ENCODE peak calls at places on chromosome 17, in six cellular contexts. One of them, this sample, is unnamed.

GRCh38 chr17:63189082-63189481 is 223.0 kb downstream of the TANC2 start:
- DNase-seq in fibroblast of lung: peak
- DNase-seq in progenitor cell of endocrine pancreas: no peak
- DNase-seq in heart left ventricle: no peak
- DNase-seq in CD4-positive, alpha-beta T cell: no peak
- DNase-seq in ovary: no peak
- DNase-seq in this sample: no peak

GRCh38 chr17:36593651-36594316 is 2.1 kb downstream of the DHRS11 start:
- DNase-seq in fibroblast of lung: no peak
- DNase-seq in progenitor cell of endocrine pancreas: no peak
- DNase-seq in heart left ventricle: no peak
- DNase-seq in CD4-positive, alpha-beta T cell: no peak
- DNase-seq in ovary: no peak
- DNase-seq in this sample: no peak

GRCh38 chr17:17689312-17689711 is 8.1 kb downstream of the RAI1 start:
- DNase-seq in fibroblast of lung: no peak
- DNase-seq in progenitor cell of endocrine pancreas: no peak
- DNase-seq in heart left ventricle: no peak
- DNase-seq in CD4-positive, alpha-beta T cell: no peak
- DNase-seq in ovary: no peak
- DNase-seq in this sample: no peak

GRCh38 chr17:68381076-68381900 is 76.0 kb downstream of the WIPI1 start:
- DNase-seq in fibroblast of lung: peak
- DNase-seq in progenitor cell of endocrine pancreas: no peak
- DNase-seq in heart left ventricle: no peak
- DNase-seq in CD4-positive, alpha-beta T cell: no peak
- DNase-seq in ovary: no peak
- DNase-seq in this sample: no peak

GRCh38 chr17:8121531-8122390 is 2.1 kb downstream of the HES7 start:
- DNase-seq in fibroblast of lung: peak
- DNase-seq in progenitor cell of endocrine pancreas: peak
- DNase-seq in heart left ventricle: peak
- DNase-seq in CD4-positive, alpha-beta T cell: peak
- DNase-seq in ovary: peak
- DNase-seq in this sample: peak

GRCh38 chr17:58224315-58224714 is 5.3 kb upstream of the MKS1 start:
- DNase-seq in fibroblast of lung: peak
- DNase-seq in progenitor cell of endocrine pancreas: no peak
- DNase-seq in heart left ventricle: no peak
- DNase-seq in CD4-positive, alpha-beta T cell: no peak
- DNase-seq in ovary: no peak
- DNase-seq in this sample: no peak

GRCh38 chr17:19800571-19800970 is 52.5 kb upstream of the ALDH3A1 start:
- DNase-seq in fibroblast of lung: no peak
- DNase-seq in progenitor cell of endocrine pancreas: no peak
- DNase-seq in heart left ventricle: no peak
- DNase-seq in CD4-positive, alpha-beta T cell: no peak
- DNase-seq in ovary: no peak
- DNase-seq in this sample: no peak

GRCh38 chr17:43846221-43846712 is 709 bp upstream of the CD300LG start:
- DNase-seq in fibroblast of lung: peak
- DNase-seq in progenitor cell of endocrine pancreas: peak
- DNase-seq in heart left ventricle: peak
- DNase-seq in CD4-positive, alpha-beta T cell: peak
- DNase-seq in ovary: peak
- DNase-seq in this sample: peak

GRCh38 chr17:48728232-48729231 is at the start of gene HOXB13:
- DNase-seq in fibroblast of lung: peak
- DNase-seq in progenitor cell of endocrine pancreas: no peak
- DNase-seq in heart left ventricle: no peak
- DNase-seq in CD4-positive, alpha-beta T cell: no peak
- DNase-seq in ovary: no peak
- DNase-seq in this sample: peak

DNA sequence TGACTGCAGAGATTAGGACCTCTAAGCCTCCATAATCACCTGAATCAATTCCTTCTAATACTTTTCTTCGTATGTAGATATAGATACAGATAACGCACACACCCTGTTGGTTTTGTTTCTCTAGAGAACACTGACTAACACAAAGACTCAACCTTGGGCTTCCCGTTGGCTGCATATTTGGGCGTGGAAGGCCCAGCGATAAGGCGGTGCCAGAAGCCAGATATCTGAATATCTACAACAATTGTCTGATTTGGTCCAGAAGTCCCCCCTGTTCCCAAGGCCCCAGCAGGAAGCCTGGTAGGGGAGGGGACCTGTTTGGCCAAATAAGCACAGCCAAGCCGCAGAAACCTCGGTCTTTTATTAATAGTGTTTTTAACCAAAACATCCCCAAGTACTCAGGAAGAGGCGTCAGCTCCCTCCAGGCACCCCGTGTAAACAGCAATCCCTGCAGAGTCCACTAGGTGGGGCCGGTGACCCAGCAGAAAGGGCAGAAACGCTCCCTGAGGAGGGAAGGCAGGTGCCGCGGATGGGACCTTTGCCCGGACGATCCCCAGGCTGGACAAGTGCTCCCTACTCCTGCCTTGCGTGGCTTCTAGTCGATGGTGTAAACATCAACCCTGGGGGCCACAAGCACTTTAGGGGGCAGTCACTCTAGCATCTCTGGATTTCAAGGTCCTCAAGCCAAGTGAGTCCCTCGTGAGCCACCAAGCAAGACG is 56.9 kb downstream of the ABR start:
- DNase-seq in fibroblast of lung: peak
- DNase-seq in progenitor cell of endocrine pancreas: peak
- DNase-seq in heart left ventricle: peak
- DNase-seq in CD4-positive, alpha-beta T cell: peak
- DNase-seq in ovary: peak
- DNase-seq in this sample: peak
- TF ChIP-seq CTCF in fibroblast of lung: peak
- TF ChIP-seq CTCF in progenitor cell of endocrine pancreas: peak
- TF ChIP-seq CTCF in heart left ventricle: peak
- TF ChIP-seq CTCF in CD4-positive, alpha-beta T cell: peak
- TF ChIP-seq CTCF in ovary: peak
- TF ChIP-seq CTCF in this sample: peak

DNA sequence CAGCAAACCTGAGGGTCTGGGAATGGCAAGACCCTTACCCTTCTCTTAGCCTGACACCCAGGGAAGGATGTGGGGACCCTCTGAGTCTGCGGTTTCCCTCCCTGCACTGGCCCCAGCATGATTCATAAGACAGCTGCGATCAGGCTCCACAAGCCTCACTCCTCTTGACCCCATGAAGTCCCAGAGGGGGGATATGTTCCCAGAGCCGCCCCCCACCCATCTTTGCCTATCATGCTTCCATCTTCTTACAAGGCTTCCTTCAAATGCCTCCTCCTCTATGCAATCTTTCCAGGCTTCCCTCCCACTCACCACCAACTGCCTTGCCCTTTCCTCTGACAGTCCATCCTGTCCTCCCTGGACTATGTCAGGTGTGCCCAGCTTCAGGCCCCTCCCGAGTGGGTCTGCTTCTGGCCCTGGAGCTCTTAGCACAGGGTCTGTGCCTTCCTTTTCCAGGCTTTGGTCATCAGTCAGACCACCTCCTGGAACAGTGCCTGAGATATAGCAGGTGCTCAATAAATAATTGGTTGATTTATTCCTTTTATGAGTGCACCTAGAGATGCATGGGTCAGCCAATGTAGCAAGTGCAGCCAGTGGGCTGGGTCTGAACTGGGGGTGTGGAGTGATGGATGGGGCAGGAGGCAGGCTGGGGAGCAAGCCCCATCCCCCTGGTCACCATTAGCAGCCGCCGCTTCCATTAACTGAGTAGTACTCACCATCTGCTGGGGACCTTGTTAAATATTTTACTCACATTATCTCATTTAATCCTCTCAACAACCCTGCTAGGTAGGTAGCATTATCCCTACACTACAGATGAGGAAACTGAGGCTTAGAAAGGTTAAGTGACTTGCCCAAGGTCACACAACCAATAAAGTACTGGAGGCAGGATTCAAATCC is 8.4 kb downstream of the DLX3 start:
- DNase-seq in fibroblast of lung: no peak
- DNase-seq in progenitor cell of endocrine pancreas: no peak
- DNase-seq in heart left ventricle: no peak
- DNase-seq in CD4-positive, alpha-beta T cell: no peak
- DNase-seq in ovary: no peak
- DNase-seq in this sample: no peak
- TF ChIP-seq CTCF in fibroblast of lung: no peak
- TF ChIP-seq CTCF in progenitor cell of endocrine pancreas: no peak
- TF ChIP-seq CTCF in heart left ventricle: no peak
- TF ChIP-seq CTCF in CD4-positive, alpha-beta T cell: no peak
- TF ChIP-seq CTCF in ovary: no peak
- TF ChIP-seq CTCF in this sample: no peak

GRCh38 chr17:72462396-72462795 is 341.6 kb downstream of the SOX9 start:
- DNase-seq in fibroblast of lung: no peak
- DNase-seq in progenitor cell of endocrine pancreas: no peak
- DNase-seq in heart left ventricle: no peak
- DNase-seq in CD4-positive, alpha-beta T cell: no peak
- DNase-seq in ovary: no peak
- DNase-seq in this sample: no peak

GRCh38 chr17:72461757-72462156 is 340.9 kb downstream of the SOX9 start:
- DNase-seq in fibroblast of lung: no peak
- DNase-seq in progenitor cell of endocrine pancreas: no peak
- DNase-seq in heart left ventricle: no peak
- DNase-seq in CD4-positive, alpha-beta T cell: no peak
- DNase-seq in ovary: no peak
- DNase-seq in this sample: no peak

GRCh38 chr17:72465191-72466024 is 344.6 kb downstream of the SOX9 start:
- DNase-seq in fibroblast of lung: peak
- DNase-seq in progenitor cell of endocrine pancreas: no peak
- DNase-seq in heart left ventricle: no peak
- DNase-seq in CD4-positive, alpha-beta T cell: no peak
- DNase-seq in ovary: no peak
- DNase-seq in this sample: peak

GRCh38 chr17:72462814-72463213 is 342.0 kb downstream of the SOX9 start:
- DNase-seq in fibroblast of lung: no peak
- DNase-seq in progenitor cell of endocrine pancreas: no peak
- DNase-seq in heart left ventricle: no peak
- DNase-seq in CD4-positive, alpha-beta T cell: no peak
- DNase-seq in ovary: no peak
- DNase-seq in this sample: peak

DNA sequence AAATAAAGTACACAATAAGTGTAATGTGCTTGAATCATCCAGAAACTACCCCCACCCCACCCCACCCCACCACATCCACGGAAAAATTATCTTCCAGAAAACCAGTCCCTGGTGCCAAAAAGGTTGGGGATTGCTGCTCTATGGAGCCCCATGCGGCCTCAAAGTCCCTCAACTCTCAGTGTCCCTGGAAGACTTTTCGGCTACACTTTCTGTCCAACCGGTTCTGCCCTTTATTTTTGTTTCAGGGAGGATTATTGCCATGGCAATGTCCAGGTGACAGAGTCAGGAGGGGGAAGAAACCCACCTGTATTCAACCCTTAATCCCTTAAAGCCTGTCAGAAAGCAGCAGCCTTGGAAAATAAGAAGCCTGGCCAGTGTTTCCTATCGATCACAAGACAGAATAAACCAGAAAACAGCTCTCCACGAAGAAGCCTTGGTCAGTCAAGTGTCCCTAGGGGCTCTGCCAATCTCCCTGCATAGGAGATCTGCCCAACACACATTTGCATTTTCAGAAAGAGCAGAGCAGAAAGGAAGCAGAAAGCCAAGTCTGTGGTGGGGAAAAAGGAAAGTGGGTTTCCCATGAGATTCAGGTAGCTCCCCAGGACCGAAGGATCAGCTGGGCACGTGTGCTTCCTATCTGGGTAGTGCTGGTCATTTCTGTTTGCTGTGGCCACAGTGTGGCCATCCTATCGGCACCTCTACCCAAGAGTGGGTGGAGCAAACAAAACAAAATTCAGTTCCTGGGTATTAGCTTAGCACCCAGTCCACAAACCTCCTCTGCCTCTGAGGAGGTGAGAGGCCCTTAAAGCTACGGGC is 342.7 kb downstream of the SOX9 start:
- DNase-seq in fibroblast of lung: no peak
- DNase-seq in progenitor cell of endocrine pancreas: no peak
- DNase-seq in heart left ventricle: no peak
- DNase-seq in CD4-positive, alpha-beta T cell: no peak
- DNase-seq in ovary: no peak
- DNase-seq in this sample: peak
- TF ChIP-seq CTCF in fibroblast of lung: no peak
- TF ChIP-seq CTCF in progenitor cell of endocrine pancreas: no peak
- TF ChIP-seq CTCF in heart left ventricle: no peak
- TF ChIP-seq CTCF in CD4-positive, alpha-beta T cell: no peak
- TF ChIP-seq CTCF in ovary: no peak
- TF ChIP-seq CTCF in this sample: no peak

GRCh38 chr17:42748202-42748905 is 3.5 kb upstream of the EZH1 start:
- DNase-seq in fibroblast of lung: no peak
- DNase-seq in progenitor cell of endocrine pancreas: no peak
- DNase-seq in heart left ventricle: no peak
- DNase-seq in CD4-positive, alpha-beta T cell: no peak
- DNase-seq in ovary: peak
- DNase-seq in this sample: no peak

GRCh38 chr17:42743595-42744282 is 1.1 kb downstream of the EZH1 start:
- DNase-seq in fibroblast of lung: no peak
- DNase-seq in progenitor cell of endocrine pancreas: no peak
- DNase-seq in heart left ventricle: no peak
- DNase-seq in CD4-positive, alpha-beta T cell: no peak
- DNase-seq in ovary: no peak
- DNase-seq in this sample: peak

GRCh38 chr17:42748906-42749798 is 4.3 kb upstream of the EZH1 start:
- DNase-seq in fibroblast of lung: peak
- DNase-seq in progenitor cell of endocrine pancreas: no peak
- DNase-seq in heart left ventricle: no peak
- DNase-seq in CD4-positive, alpha-beta T cell: no peak
- DNase-seq in ovary: no peak
- DNase-seq in this sample: no peak

GRCh38 chr17:42744283-42744805 is 496 bp downstream of the EZH1 start:
- DNase-seq in fibroblast of lung: peak
- DNase-seq in progenitor cell of endocrine pancreas: no peak
- DNase-seq in heart left ventricle: peak
- DNase-seq in CD4-positive, alpha-beta T cell: peak
- DNase-seq in ovary: peak
- DNase-seq in this sample: peak

DNA sequence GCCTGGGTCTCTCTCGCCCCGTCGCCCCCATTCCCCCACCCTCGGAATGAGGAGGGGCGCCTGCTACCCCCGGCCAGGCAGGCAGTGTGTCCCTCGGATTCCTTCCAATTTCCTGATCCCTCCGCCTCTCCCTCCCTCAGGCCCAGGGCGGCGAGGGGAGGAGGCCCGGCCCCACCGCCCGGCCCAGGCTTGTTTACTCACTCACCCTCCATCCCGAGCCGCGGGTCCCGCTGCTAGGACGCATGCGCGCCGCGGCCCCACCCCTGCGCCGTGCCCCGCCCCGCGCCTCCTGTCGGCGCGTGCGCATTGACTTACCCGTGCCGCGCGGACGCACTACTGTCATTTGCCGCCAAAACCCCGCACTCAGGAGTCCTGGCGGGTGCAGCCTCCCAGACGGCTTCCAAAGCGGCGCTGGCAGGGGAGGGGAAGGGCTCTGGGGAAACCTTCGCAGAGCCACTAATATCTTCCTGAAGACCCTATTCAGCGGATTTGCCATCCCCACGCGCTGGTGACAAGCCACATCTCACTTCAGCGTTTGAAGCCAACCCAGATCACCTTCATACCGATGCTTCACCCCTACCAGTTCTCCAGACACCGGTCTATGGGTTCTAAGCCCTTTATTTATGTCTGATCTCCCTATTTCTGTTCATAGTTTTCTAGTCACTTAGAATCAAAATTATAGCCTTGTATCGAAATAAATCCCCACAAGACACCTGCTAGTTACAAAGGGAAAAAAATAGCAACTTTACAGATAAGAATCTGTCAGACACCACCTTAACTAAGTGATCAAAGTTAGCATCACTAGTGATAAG is at the start of gene EZH1:
- DNase-seq in fibroblast of lung: peak
- DNase-seq in progenitor cell of endocrine pancreas: peak
- DNase-seq in heart left ventricle: peak
- DNase-seq in CD4-positive, alpha-beta T cell: peak
- DNase-seq in ovary: peak
- DNase-seq in this sample: peak
- TF ChIP-seq CTCF in fibroblast of lung: no peak
- TF ChIP-seq CTCF in progenitor cell of endocrine pancreas: no peak
- TF ChIP-seq CTCF in heart left ventricle: no peak
- TF ChIP-seq CTCF in CD4-positive, alpha-beta T cell: no peak
- TF ChIP-seq CTCF in ovary: no peak
- TF ChIP-seq CTCF in this sample: no peak